ENCODE peak calls at places on chromosomes 7 and 10, in six cellular contexts. V is stimulated activated CD8-positive, alpha-beta memory T cell treated with anti-CD3 and anti-CD28 coated beads, Interleukin-15, amount 100 ng/mL, for 1 hour; A is NCI-H69; N is MM.1S; U is NCI-H460; E is occipital lobe. B is an unnamed sample.

GRCh38 chr7:91310829-91311460 is 46.7 kb downstream of the FZD1 start:
- DNase-seq in A (no peak), U (no peak), N (no peak), E (no peak), V (no peak), B (no peak)

GRCh38 chr10:117541405-117541908 is 1.1 kb upstream of the EMX2 start:
- DNase-seq in N (no peak), V (no peak), E (no peak), A (peak), U (no peak), B (no peak)

GRCh38 chr10:49365675-49366415 is 30.0 kb downstream of the DRGX start:
- DNase-seq in N (no peak), A (no peak), E (no peak), U (no peak), V (no peak), B (no peak)

GRCh38 chr10:30893208-30893607 is 138.5 kb downstream of the ZNF438 start:
- DNase-seq in U (no peak), N (no peak), A (no peak), E (no peak), V (no peak), B (no peak)

GRCh38 chr7:144027070-144027469 is 21.7 kb upstream of the OR2A5 start:
- DNase-seq in U (peak), N (peak), V (no peak), A (peak), E (no peak), B (peak)

GRCh38 chr10:3741688-3742461 is 43.1 kb downstream of the KLF6 start:
- DNase-seq in V (no peak), E (no peak), U (no peak), N (peak), A (no peak), B (no peak)

GRCh38 chr10:128011059-128011979 is 104.4 kb downstream of the PTPRE start:
- DNase-seq in A (peak), V (peak), U (peak), E (peak), N (peak), B (no peak)

GRCh38 chr7:47534322-47535032 is 47.4 kb downstream of the TNS3 start:
- DNase-seq in A (peak), V (no peak), U (no peak), E (no peak), N (no peak), B (no peak)

GRCh38 chr10:127918570-127918969 is 11.7 kb downstream of the PTPRE start:
- DNase-seq in V (no peak), U (no peak), N (no peak), E (no peak), A (no peak), B (no peak)

GRCh38 chr7:29647020-29647654 is 83.5 kb downstream of the PRR15 start:
- DNase-seq in V (no peak), N (no peak), E (no peak), U (no peak), A (no peak), B (no peak)

GRCh38 chr10:77602231-77602912 is 35.2 kb downstream of the KCNMA1 start:
- DNase-seq in A (peak), E (no peak), V (no peak), U (no peak), N (no peak), B (no peak)

GRCh38 chr10:101319241-101319915 is 34.6 kb upstream of the BTRC start:
- DNase-seq in N (no peak), V (no peak), U (no peak), A (no peak), E (peak), B (no peak)

GRCh38 chr10:111076191-111076681 is 593 bp upstream of the ADRA2A start:
- DNase-seq in U (peak), A (peak), N (peak), E (no peak), V (no peak), B (no peak)

GRCh38 chr7:43689115-43689514 is 40.2 kb downstream of the COA1 start:
- DNase-seq in N (no peak), V (no peak), A (no peak), U (no peak), E (no peak), B (no peak)

GRCh38 chr7:131047651-131048304 is 279.9 kb upstream of the MKLN1 start:
- DNase-seq in V (no peak), U (no peak), A (no peak), N (no peak), E (no peak), B (no peak)

GRCh38 chr10:317219-317868 is 182.1 kb downstream of the ZMYND11 start:
- DNase-seq in N (no peak), A (no peak), V (no peak), U (no peak), E (no peak), B (no peak)

GRCh38 chr10:19730848-19731247 is 85.4 kb upstream of the PLXDC2 start:
- DNase-seq in E (no peak), N (no peak), U (no peak), V (no peak), A (no peak), B (no peak)

GRCh38 chr7:435518-436366 is 83.9 kb downstream of the PDGFA start:
- DNase-seq in N (no peak), U (peak), A (no peak), E (no peak), V (no peak), B (no peak)

GRCh38 chr7:102222445-102222844 is 64.2 kb upstream of the SH2B2 start:
- DNase-seq in E (peak), V (no peak), N (no peak), A (no peak), U (no peak), B (no peak)

GRCh38 chr10:59997807-59998525 is 91.6 kb upstream of the CCDC6 start:
- DNase-seq in E (no peak), N (no peak), V (no peak), A (no peak), U (no peak), B (no peak)

GRCh38 chr7:157840913-157841756 is 504.3 kb downstream of the DNAJB6 start:
- DNase-seq in A (peak), E (no peak), U (no peak), V (no peak), N (no peak), B (peak)

GRCh38 chr10:132865851-132866600 is 76.3 kb downstream of the CFAP46 start:
- DNase-seq in E (no peak), V (no peak), U (no peak), N (no peak), A (no peak), B (no peak)

GRCh38 chr7:90238017-90238416 is 7.0 kb upstream of the CFAP69 start:
- DNase-seq in N (no peak), A (no peak), E (no peak), V (no peak), U (no peak), B (no peak)

GRCh38 chr10:29951441-29951931 is 107.9 kb downstream of the JCAD start:
- DNase-seq in A (no peak), E (no peak), V (no peak), U (no peak), N (no peak), B (no peak)

GRCh38 chr7:82234457-82235049 is 209.0 kb downstream of the CACNA2D1 start:
- DNase-seq in A (peak), U (peak), V (no peak), N (peak), E (no peak), B (peak)